ENCODE peak calls at places on chromosome 7, in five cellular contexts. Z, R, Q, O and P are unnamed samples.

GRCh38 chr7:90751595-90751994 is 155.5 kb downstream of the CDK14 start:
- DNase-seq in R (no peak), Q (no peak), O (no peak), Z (no peak), P (no peak)

GRCh38 chr7:111820621-111821020 is 258.3 kb upstream of the IMMP2L start:
- DNase-seq in Q (no peak), O (no peak), Z (no peak), R (no peak), P (no peak)

GRCh38 chr7:121510302-121510701 is 114.2 kb upstream of the FAM3C start:
- DNase-seq in O (no peak), Q (no peak), Z (no peak), R (no peak), P (no peak)

GRCh38 chr7:128908750-128909385 is 1.6 kb downstream of the KCP start:
- DNase-seq in R (no peak), Q (no peak), Z (no peak), O (no peak), P (no peak)

GRCh38 chr7:289209-289755 is 688 bp upstream of the FOXL3 start:
- DNase-seq in Q (peak), O (no peak), R (no peak), Z (no peak), P (no peak)

GRCh38 chr7:601573-602340 is 82.1 kb upstream of the PDGFA start:
- DNase-seq in Z (peak), R (peak), O (no peak), Q (no peak), P (peak)

GRCh38 chr7:35446091-35446490 is 192.2 kb upstream of the TBX20 start:
- DNase-seq in Q (peak), Z (no peak), R (no peak), O (no peak), P (no peak)

GRCh38 chr7:27188666-27189559 is 3.9 kb upstream of the HOXA11 start:
- DNase-seq in Q (peak), Z (peak), O (no peak), R (peak), P (no peak)

GRCh38 chr7:47893238-47893637 is 55.0 kb downstream of the PKD1L1 start:
- DNase-seq in Z (peak), R (no peak), O (no peak), Q (peak), P (peak)

GRCh38 chr7:139675127-139676110 is 102.4 kb downstream of the HIPK2 start:
- DNase-seq in Z (no peak), O (no peak), R (peak), Q (no peak), P (peak)

GRCh38 chr7:93902777-93903423 is 3.5 kb upstream of the GNGT1 start:
- DNase-seq in R (peak), Z (peak), Q (peak), O (peak), P (peak)

GRCh38 chr7:5591547-5591899 is 167.9 kb upstream of the TNRC18 start:
- DNase-seq in Q (peak), O (peak), R (peak), Z (peak), P (no peak)

GRCh38 chr7:55971045-55971444 is 6.7 kb downstream of the NIPSNAP2 start:
- DNase-seq in Q (no peak), O (no peak), R (no peak), Z (no peak), P (no peak)

GRCh38 chr7:138292951-138293350 is 167.1 kb upstream of the TRIM24 start:
- DNase-seq in Q (no peak), Z (no peak), O (no peak), R (no peak), P (no peak)

GRCh38 chr7:2066251-2066919 is 166.4 kb downstream of the MAD1L1 start:
- DNase-seq in R (no peak), Z (no peak), Q (no peak), O (no peak), P (peak)

GRCh38 chr7:4833691-4834600 is 27.9 kb downstream of the PAPOLB start:
- DNase-seq in Q (no peak), R (no peak), O (no peak), Z (no peak), P (no peak)

GRCh38 chr7:117124585-117125220 is 171.4 kb downstream of the ST7 start:
- DNase-seq in Q (no peak), R (peak), Z (no peak), O (peak), P (no peak)

GRCh38 chr7:30683839-30684238 is 1.6 kb upstream of the CRHR2 start:
- DNase-seq in Z (no peak), Q (no peak), O (no peak), R (no peak), P (no peak)

GRCh38 chr7:122727354-122727753 is 24.6 kb upstream of the RNF148 start:
- DNase-seq in R (no peak), Q (no peak), Z (no peak), O (no peak), P (no peak)

GRCh38 chr7:38584443-38585210 is 46.5 kb downstream of the AMPH start:
- DNase-seq in R (peak), Z (no peak), Q (no peak), O (peak), P (no peak)

GRCh38 chr7:485188-486081 is 34.2 kb downstream of the PDGFA start:
- DNase-seq in O (no peak), Z (no peak), Q (no peak), R (no peak), P (no peak)

GRCh38 chr7:158728911-158729645 is 24.5 kb upstream of the NCAPG2 start:
- DNase-seq in O (no peak), R (no peak), Z (no peak), Q (no peak), P (no peak)

GRCh38 chr7:4797858-4798705 is 22.7 kb downstream of the AP5Z1 start:
- DNase-seq in Z (peak), R (peak), Q (peak), O (peak), P (peak)

GRCh38 chr7:23106491-23106800 is 861 bp downstream of the KLHL7 start:
- DNase-seq in Q (peak), Z (no peak), R (no peak), O (no peak), P (peak)

GRCh38 chr7:43015301-43015700 is 83.1 kb downstream of the MRPL32 start:
- DNase-seq in O (no peak), R (no peak), Q (no peak), Z (no peak), P (no peak)

GRCh38 chr7:18541189-18541870 is 45.8 kb downstream of the HDAC9 start:
- DNase-seq in Z (no peak), R (peak), O (peak), Q (no peak), P (no peak)

GRCh38 chr7:128192497-128193142 is 48.5 kb upstream of the LEP start:
- DNase-seq in Q (peak), O (no peak), R (no peak), Z (no peak), P (no peak)

GRCh38 chr7:74364061-74364460 is 74.9 kb downstream of the CLIP2 start:
- DNase-seq in Z (no peak), O (no peak), Q (peak), R (no peak), P (no peak)
- TF ChIP-seq CTCF in Z (peak), O (no peak), Q (peak), R (peak), P (no peak)

GRCh38 chr7:143459359-143459758 is 16.1 kb downstream of the TAS2R60 start:
- DNase-seq in O (no peak), Q (no peak), R (no peak), Z (no peak), P (no peak)

GRCh38 chr7:143467724-143468123 is 9.9 kb upstream of the TAS2R41 start:
- DNase-seq in O (no peak), Q (no peak), R (no peak), Z (no peak), P (no peak)

GRCh38 chr7:143462045-143462444 is 15.6 kb upstream of the TAS2R41 start:
- DNase-seq in Q (no peak), Z (no peak), O (no peak), R (no peak), P (no peak)

GRCh38 chr7:143460585-143460984 is 17.1 kb upstream of the TAS2R41 start:
- DNase-seq in O (peak), Z (no peak), Q (no peak), R (no peak), P (no peak)

DNA sequence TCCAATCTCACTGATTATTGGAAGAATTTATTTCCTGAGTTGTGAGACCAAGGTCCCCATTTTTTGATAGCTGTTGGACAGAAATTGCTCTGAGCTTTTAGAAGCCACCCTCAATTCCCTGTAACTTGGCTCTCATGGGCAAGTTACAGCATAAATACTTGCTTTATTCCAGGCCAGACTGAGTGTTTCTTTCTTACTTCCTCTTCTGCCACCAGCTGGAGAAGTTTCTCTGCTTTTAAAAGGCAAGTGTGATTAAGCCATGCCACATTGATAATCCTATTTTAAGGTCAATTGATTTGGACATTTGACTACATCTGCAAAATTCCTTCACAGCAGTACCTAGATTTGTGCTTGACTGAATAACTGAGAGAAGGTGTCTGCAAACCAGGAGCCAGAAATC is 14.1 kb upstream of the TAS2R41 start:
- DNase-seq in R (no peak), Q (no peak), O (no peak), Z (no peak), P (no peak)
- TF ChIP-seq CTCF in R (no peak), Q (no peak), O (no peak), Z (no peak), P (no peak)

GRCh38 chr7:106270122-106270977 is 14.4 kb downstream of the NAMPT start:
- DNase-seq in Q (no peak), Z (no peak), R (no peak), O (no peak), P (no peak)

GRCh38 chr7:106277976-106278375 is 6.8 kb downstream of the NAMPT start:
- DNase-seq in R (no peak), O (no peak), Q (no peak), Z (no peak), P (no peak)

GRCh38 chr7:106276513-106276912 is 8.3 kb downstream of the NAMPT start:
- DNase-seq in Z (no peak), O (no peak), R (no peak), Q (no peak), P (no peak)

GRCh38 chr7:106269263-106269961 is 15.4 kb downstream of the NAMPT start:
- DNase-seq in Z (no peak), Q (no peak), O (no peak), R (no peak), P (no peak)

GRCh38 chr7:106273009-106273695 is 11.6 kb downstream of the NAMPT start:
- DNase-seq in O (no peak), Z (no peak), Q (no peak), R (no peak), P (peak)
- TF ChIP-seq CTCF in O (no peak), Z (no peak), Q (no peak), R (no peak), P (no peak)

DNA sequence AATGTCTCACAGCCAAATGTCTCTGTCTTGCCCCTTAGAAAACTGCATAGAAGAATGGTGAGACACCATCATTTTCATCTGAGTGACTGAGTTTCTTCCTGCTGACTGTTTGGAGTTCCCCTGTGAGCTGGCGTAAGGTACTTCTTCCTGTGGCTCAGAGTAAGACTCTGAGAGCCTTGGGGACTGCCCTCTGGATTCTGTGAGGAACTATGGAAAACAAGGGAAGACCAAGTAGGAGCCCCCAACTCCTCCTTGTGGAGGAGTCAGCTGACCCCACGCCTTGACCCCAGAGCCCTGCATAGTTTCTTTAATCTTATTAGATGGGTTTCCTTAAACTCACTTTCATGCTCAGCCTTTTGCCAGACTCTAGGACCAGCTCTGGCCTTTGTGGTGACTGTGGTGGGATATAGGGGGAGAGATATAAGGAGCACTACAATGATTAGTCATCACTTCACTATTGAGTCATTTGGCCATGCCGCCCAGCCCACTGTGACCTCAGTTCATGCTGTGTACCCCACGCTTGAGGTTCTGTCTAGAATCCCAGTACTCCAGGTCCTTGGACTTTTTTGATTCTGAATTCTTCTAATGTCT is 51.8 kb upstream of the FAM133B start:
- DNase-seq in O (peak), R (peak), Z (no peak), Q (no peak), P (peak)
- TF ChIP-seq CTCF in O (no peak), R (no peak), Z (no peak), Q (no peak), P (no peak)